ENCODE peak calls at places on chromosome 9, in eight cellular contexts. H, X, R, N, M, C, A and J are unnamed samples.

GRCh38 chr9:1096155-1096964 is 46.2 kb downstream of the DMRT2 start:
- DNase-seq in H (no peak), X (no peak), M (no peak), C (no peak), N (no peak), R (no peak), A (no peak), J (no peak)

GRCh38 chr9:14366071-14366470 is 52.1 kb upstream of the NFIB start:
- DNase-seq in R (no peak), N (no peak), X (no peak), A (no peak), M (no peak), H (no peak), C (no peak), J (no peak)

GRCh38 chr9:5622019-5622418 is 6.9 kb upstream of the RIC1 start:
- DNase-seq in R (no peak), X (no peak), H (no peak), M (no peak), C (no peak), A (no peak), N (no peak), J (no peak)

GRCh38 chr9:15287309-15287708 is 19.7 kb downstream of the TTC39B start:
- DNase-seq in X (peak), C (no peak), A (no peak), R (no peak), N (no peak), H (no peak), M (no peak), J (no peak)

GRCh38 chr9:124551472-124552339 is 44.5 kb upstream of the NR5A1 start:
- DNase-seq in A (peak), M (peak), R (peak), H (peak), N (peak), C (no peak), X (peak), J (no peak)

GRCh38 chr9:107005201-107005600 is 142.2 kb downstream of the ZNF462 start:
- DNase-seq in N (no peak), M (no peak), A (no peak), X (no peak), R (no peak), C (no peak), H (no peak), J (no peak)

GRCh38 chr9:74066128-74066527 is 431.0 kb upstream of the RORB start:
- DNase-seq in C (no peak), H (no peak), R (no peak), N (no peak), M (no peak), X (no peak), A (no peak), J (no peak)

GRCh38 chr9:18320046-18320445 is 153.9 kb upstream of the ADAMTSL1 start:
- DNase-seq in A (peak), N (no peak), C (no peak), R (no peak), X (no peak), H (no peak), M (no peak), J (no peak)

GRCh38 chr9:94783121-94783664 is 56.7 kb downstream of the AOPEP start:
- DNase-seq in M (peak), A (peak), C (no peak), N (peak), H (peak), X (peak), R (peak), J (peak)

GRCh38 chr9:129597355-129598088 is 23.4 kb downstream of the C9orf50 start:
- DNase-seq in A (peak), H (no peak), M (no peak), R (peak), X (no peak), N (peak), C (no peak), J (no peak)

GRCh38 chr9:117412841-117413240 is 2.0 kb downstream of the ASTN2 start:
- DNase-seq in M (peak), A (peak), X (peak), C (no peak), R (no peak), H (no peak), N (peak), J (no peak)

GRCh38 chr9:132583584-132584304 is 1.3 kb downstream of the BARHL1 start:
- DNase-seq in X (no peak), M (no peak), H (no peak), R (no peak), A (no peak), N (no peak), C (no peak), J (no peak)

GRCh38 chr9:77210116-77210515 is 32.8 kb downstream of the VPS13A start:
- DNase-seq in C (no peak), M (no peak), N (no peak), R (no peak), X (no peak), H (no peak), A (no peak), J (no peak)

GRCh38 chr9:106886111-106887046 is 23.4 kb downstream of the ZNF462 start:
- DNase-seq in N (no peak), H (no peak), A (no peak), R (no peak), X (no peak), C (no peak), M (no peak), J (no peak)

GRCh38 chr9:121895274-121895835 is 197.8 kb downstream of the TTLL11 start:
- DNase-seq in H (no peak), N (no peak), A (no peak), X (no peak), M (no peak), C (no peak), R (no peak), J (no peak)

GRCh38 chr9:95018099-95018927 is 291.8 kb downstream of the AOPEP start:
- DNase-seq in N (no peak), R (peak), X (no peak), H (peak), A (no peak), C (no peak), M (no peak), J (no peak)

GRCh38 chr9:31719262-31719661 is 665.2 kb upstream of the ACO1 start:
- DNase-seq in X (no peak), M (no peak), A (no peak), H (no peak), N (no peak), C (no peak), R (no peak), J (no peak)

GRCh38 chr9:71322311-71322710 is 200.9 kb upstream of the TRPM3 start:
- DNase-seq in C (no peak), A (no peak), M (no peak), H (no peak), R (no peak), N (no peak), X (no peak), J (no peak)

GRCh38 chr9:134694368-134694665 is 52.7 kb downstream of the COL5A1 start:
- DNase-seq in H (no peak), R (no peak), C (peak), N (no peak), M (no peak), A (no peak), X (no peak), J (no peak)

GRCh38 chr9:133121200-133122166 is at the start of gene RALGDS:
- DNase-seq in R (peak), M (peak), X (peak), C (peak), H (peak), N (peak), A (peak), J (peak)

GRCh38 chr9:137138701-137139467 is at the start of gene GRIN1:
- DNase-seq in R (no peak), C (no peak), X (no peak), N (peak), M (no peak), A (peak), H (no peak), J (peak)

GRCh38 chr9:109027176-109027575 is 13.9 kb upstream of the CTNNAL1 start:
- DNase-seq in X (no peak), R (no peak), C (no peak), A (no peak), M (no peak), N (no peak), H (no peak), J (no peak)

GRCh38 chr9:133199648-133200321 is 9.3 kb downstream of the OBP2B start:
- DNase-seq in X (no peak), M (no peak), C (peak), R (no peak), N (no peak), H (no peak), A (peak), J (peak)

GRCh38 chr9:127886401-127886972 is 9.0 kb upstream of the AK1 start:
- DNase-seq in X (no peak), A (peak), M (no peak), N (no peak), C (peak), R (no peak), H (no peak), J (no peak)

GRCh38 chr9:73683862-73684591 is 532.4 kb downstream of the ANXA1 start:
- DNase-seq in N (no peak), R (peak), H (no peak), C (no peak), X (peak), A (no peak), M (no peak), J (no peak)

GRCh38 chr9:33139421-33140228 is 27.5 kb downstream of the B4GALT1 start:
- DNase-seq in A (peak), H (no peak), X (no peak), N (no peak), R (peak), C (peak), M (no peak), J (no peak)

GRCh38 chr9:92986175-92987110 is 39.1 kb downstream of the FGD3 start:
- DNase-seq in H (no peak), A (no peak), M (no peak), C (no peak), N (no peak), X (no peak), R (no peak), J (no peak)

GRCh38 chr9:73037613-73038012 is 84.8 kb upstream of the ALDH1A1 start:
- DNase-seq in H (no peak), R (no peak), M (no peak), A (no peak), N (no peak), C (no peak), X (no peak), J (no peak)

GRCh38 chr9:107465467-107466451 is 23.8 kb downstream of the KLF4 start:
- DNase-seq in A (peak), X (no peak), M (peak), H (no peak), C (peak), R (peak), N (peak), J (no peak)

GRCh38 chr9:37210737-37211523 is 90.6 kb downstream of the ZCCHC7 start:
- DNase-seq in A (no peak), R (no peak), C (no peak), X (no peak), M (no peak), N (no peak), H (no peak), J (no peak)

GRCh38 chr9:93077811-93078210 is 18.2 kb upstream of the CARD19 start:
- DNase-seq in R (no peak), M (no peak), C (peak), X (no peak), N (no peak), H (no peak), A (no peak), J (no peak)

GRCh38 chr9:16191691-16192402 is 639.0 kb downstream of the CCDC171 start:
- DNase-seq in X (peak), H (peak), N (peak), R (peak), M (peak), A (peak), C (no peak), J (no peak)

GRCh38 chr9:92276223-92277007 is 17.1 kb downstream of the IARS1 start:
- DNase-seq in C (no peak), M (no peak), R (no peak), A (no peak), H (peak), X (no peak), N (peak), J (no peak)

GRCh38 chr9:6197330-6197729 is 18.3 kb upstream of the IL33 start:
- DNase-seq in R (peak), C (no peak), H (no peak), M (no peak), A (peak), X (no peak), N (peak), J (no peak)

GRCh38 chr9:93061791-93062299 is 3.3 kb downstream of the SUSD3 start:
- DNase-seq in C (peak), H (no peak), M (no peak), N (no peak), R (peak), X (no peak), A (peak), J (no peak)

GRCh38 chr9:4640027-4640426 is 22.1 kb upstream of the PLPP6 start:
- DNase-seq in A (peak), N (peak), M (no peak), R (peak), H (no peak), X (peak), C (no peak), J (no peak)

GRCh38 chr9:122332643-122333042 is 38.2 kb upstream of the PTGS1 start:
- DNase-seq in N (no peak), X (no peak), A (no peak), R (no peak), C (no peak), H (no peak), M (no peak), J (no peak)

GRCh38 chr9:20921362-20921761 is 110.1 kb downstream of the HACD4 start:
- DNase-seq in X (no peak), C (no peak), N (no peak), M (no peak), R (no peak), H (no peak), A (no peak), J (no peak)

GRCh38 chr9:98374385-98375051 is 119.1 kb upstream of the TBC1D2 start:
- DNase-seq in H (no peak), A (peak), M (no peak), C (no peak), R (peak), X (no peak), N (no peak), J (no peak)

GRCh38 chr9:127319366-127320121 is 55.0 kb downstream of the GARNL3 start:
- DNase-seq in A (no peak), R (no peak), N (no peak), C (no peak), M (no peak), X (no peak), H (no peak), J (no peak)